ENCODE peak calls at places on chromosome 14, in four cellular contexts. G, H, N and F are unnamed samples.
A peak's percentile ranks its signal among the peaks of the same experiment; 100 is the strongest.

GRCh38 chr14:54766276-54767138 is 136.1 kb downstream of the GCH1 start:
- DNase-seq in G (no peak), H (no peak), N (no peak), F (no peak)

GRCh38 chr14:23361320-23361719 is 3.7 kb downstream of the EFS start:
- DNase-seq in G (no peak), H (peak; percentile 10), N (no peak), F (no peak)

GRCh38 chr14:96408608-96409007 is 16.7 kb downstream of the AK7 start:
- DNase-seq in G (no peak), H (no peak), N (no peak), F (no peak)

GRCh38 chr14:29643415-29644206 is 284.0 kb downstream of the PRKD1 start:
- DNase-seq in G (no peak), H (no peak), N (no peak), F (no peak)

GRCh38 chr14:72500234-72500838 is 393.6 kb downstream of the DPF3 start:
- DNase-seq in G (no peak), H (no peak), N (no peak), F (no peak)

GRCh38 chr14:22536853-22537338 is 52.1 kb downstream of the DAD1 start:
- DNase-seq in G (peak; percentile 81), H (no peak), N (peak; percentile 88), F (peak; percentile 98)

GRCh38 chr14:59981564-59981963 is 61.6 kb downstream of the LRRC9 start:
- DNase-seq in G (no peak), H (no peak), N (no peak), F (no peak)

GRCh38 chr14:80974338-80975078 is 19.1 kb downstream of the TSHR start:
- DNase-seq in G (no peak), H (no peak), N (peak; percentile 3), F (no peak)

GRCh38 chr14:106209745-106210144 is 683.4 kb downstream of the TMEM121 start:
- DNase-seq in G (peak; percentile 69), H (no peak), N (no peak), F (no peak)

GRCh38 chr14:57871487-57872080 is 5.7 kb upstream of the SLC35F4 start:
- DNase-seq in G (no peak), H (no peak), N (peak; percentile 34), F (no peak)

GRCh38 chr14:20489093-20489994 is 16.0 kb upstream of the RNASE10 start:
- DNase-seq in G (peak; percentile 56), H (no peak), N (no peak), F (no peak)

GRCh38 chr14:22039938-22040780 is 366.5 kb upstream of the OR4E1 start:
- DNase-seq in G (peak; percentile 53), H (no peak), N (peak; percentile 20), F (no peak)

GRCh38 chr14:71492346-71492745 is 439.9 kb upstream of the RGS6 start:
- DNase-seq in G (no peak), H (no peak), N (no peak), F (no peak)

GRCh38 chr14:77862154-77862783 is 62.4 kb downstream of the ADCK1 start:
- DNase-seq in G (peak; percentile 83), H (peak; percentile 71), N (peak; percentile 80), F (peak; percentile 80)

GRCh38 chr14:64708148-64709004 is 4.2 kb downstream of the PLEKHG3 start:
- DNase-seq in G (peak; percentile 66), H (peak; percentile 53), N (peak; percentile 87), F (peak; percentile 97)

GRCh38 chr14:59225281-59225680 is 36.8 kb downstream of the DAAM1 start:
- DNase-seq in G (no peak), H (no peak), N (no peak), F (no peak)

GRCh38 chr14:30053103-30053502 is 125.5 kb upstream of the PRKD1 start:
- DNase-seq in G (no peak), H (no peak), N (no peak), F (no peak)

GRCh38 chr14:24690492-24690891 is 56.5 kb upstream of the GZMB start:
- DNase-seq in G (no peak), H (no peak), N (no peak), F (no peak)

GRCh38 chr14:23528555-23528954 is 23.0 kb downstream of the ZFHX2 start:
- DNase-seq in G (no peak), H (no peak), N (no peak), F (no peak)

GRCh38 chr14:35878272-35879140 is 52.4 kb downstream of the BRMS1L start:
- DNase-seq in G (no peak), H (no peak), N (peak; percentile 61), F (no peak)

GRCh38 chr14:98138666-98139065 is 1133.3 kb downstream of the BCL11B start:
- DNase-seq in G (peak; percentile 84), H (no peak), N (peak; percentile 55), F (no peak)

GRCh38 chr14:65791551-65791981 is 379.0 kb downstream of the FUT8 start:
- DNase-seq in G (no peak), H (no peak), N (no peak), F (no peak)

GRCh38 chr14:100533647-100534485 is 53.4 kb downstream of the BEGAIN start:
- DNase-seq in G (peak; percentile 39), H (peak; percentile 93), N (no peak), F (peak; percentile 75)

GRCh38 chr14:35341454-35342159 is 49.4 kb downstream of the PSMA6 start:
- DNase-seq in G (no peak), H (peak; percentile 99), N (peak; percentile 85), F (peak; percentile 94)

GRCh38 chr14:62897057-62897456 is 148.2 kb downstream of the KCNH5 start:
- DNase-seq in G (no peak), H (no peak), N (no peak), F (no peak)

GRCh38 chr14:91228112-91229004 is 16.1 kb downstream of the GPR68 start:
- DNase-seq in G (peak; percentile 75), H (no peak), N (no peak), F (no peak)

GRCh38 chr14:77409131-77409533 is 14.2 kb downstream of the NOXRED1 start:
- DNase-seq in G (no peak), H (no peak), N (peak; percentile 37), F (no peak)

GRCh38 chr14:89125216-89125615 is 291.8 kb downstream of the FOXN3 start:
- DNase-seq in G (no peak), H (no peak), N (no peak), F (no peak)

GRCh38 chr14:25537846-25538455 is 488.0 kb upstream of the STXBP6 start:
- DNase-seq in G (no peak), H (peak; percentile 53), N (peak; percentile 68), F (no peak)

GRCh38 chr14:99179946-99180345 is 92.1 kb downstream of the BCL11B start:
- DNase-seq in G (no peak), H (no peak), N (no peak), F (peak; percentile 35)

GRCh38 chr14:95125156-95125555 is 32.2 kb downstream of the DICER1 start:
- DNase-seq in G (no peak), H (no peak), N (no peak), F (no peak)
- H3K4me1 ChIP-seq in G (no peaks in the 10 kb centered on the region), H (no peaks in the 10 kb centered on the region), N (no peaks in the 10 kb centered on the region), F (no peaks in the 10 kb centered on the region)

DNA sequence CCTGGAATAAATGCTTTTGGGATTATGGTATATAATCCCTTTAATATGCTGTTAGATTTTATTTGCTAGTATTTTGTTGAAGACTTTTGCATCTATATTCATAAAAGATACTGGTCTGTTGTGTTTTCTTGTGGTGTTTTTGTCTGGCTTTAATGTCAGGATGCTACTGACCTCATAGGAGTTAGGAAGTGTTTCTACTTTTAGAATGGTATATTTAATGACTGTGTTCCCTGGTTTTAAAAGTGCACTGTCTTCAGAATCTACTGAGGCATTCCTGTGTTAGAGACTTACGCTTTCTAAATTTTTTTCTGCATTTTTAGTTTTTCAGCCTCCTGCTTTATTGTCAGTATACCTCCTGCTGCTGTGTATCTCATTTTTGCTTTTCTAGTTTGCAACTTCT is 51.6 kb downstream of the ARHGAP5 start:
- DNase-seq in G (no peak), H (no peak), N (no peak), F (no peak)
- H3K27ac ChIP-seq in G (no peak overlapping the region), H (no peak overlapping the region), N (peak overlapping the region; percentile 8), F (peak overlapping the region; percentile 64)

DNA sequence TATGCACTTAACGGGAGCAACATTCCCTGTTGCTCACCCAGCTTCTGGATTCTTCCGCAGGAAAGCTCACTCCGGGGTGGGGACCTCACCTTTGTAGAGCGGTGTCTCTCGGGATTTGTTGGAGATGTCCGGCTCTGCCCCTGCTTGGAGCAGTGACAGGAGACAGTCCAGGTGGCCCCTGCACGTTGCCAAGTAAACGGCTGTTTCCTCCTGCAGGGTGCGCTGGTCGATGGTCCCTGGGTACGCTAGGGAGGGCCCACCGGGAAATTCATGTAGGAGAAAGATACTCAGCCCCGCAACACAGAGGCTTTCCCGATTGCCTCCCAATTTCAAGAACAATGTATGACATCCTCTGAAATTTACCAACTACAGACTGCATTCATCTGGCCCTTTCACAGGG is 23.1 kb downstream of the ASB2 start:
- DNase-seq in G (no peak), H (no peak), N (no peak), F (no peak)
- H3K4me1 ChIP-seq in G (peaks cover 49% of the 10 kb centered on the region), H (no peaks in the 10 kb centered on the region), N (no peaks in the 10 kb centered on the region), F (no peaks in the 10 kb centered on the region)

DNA sequence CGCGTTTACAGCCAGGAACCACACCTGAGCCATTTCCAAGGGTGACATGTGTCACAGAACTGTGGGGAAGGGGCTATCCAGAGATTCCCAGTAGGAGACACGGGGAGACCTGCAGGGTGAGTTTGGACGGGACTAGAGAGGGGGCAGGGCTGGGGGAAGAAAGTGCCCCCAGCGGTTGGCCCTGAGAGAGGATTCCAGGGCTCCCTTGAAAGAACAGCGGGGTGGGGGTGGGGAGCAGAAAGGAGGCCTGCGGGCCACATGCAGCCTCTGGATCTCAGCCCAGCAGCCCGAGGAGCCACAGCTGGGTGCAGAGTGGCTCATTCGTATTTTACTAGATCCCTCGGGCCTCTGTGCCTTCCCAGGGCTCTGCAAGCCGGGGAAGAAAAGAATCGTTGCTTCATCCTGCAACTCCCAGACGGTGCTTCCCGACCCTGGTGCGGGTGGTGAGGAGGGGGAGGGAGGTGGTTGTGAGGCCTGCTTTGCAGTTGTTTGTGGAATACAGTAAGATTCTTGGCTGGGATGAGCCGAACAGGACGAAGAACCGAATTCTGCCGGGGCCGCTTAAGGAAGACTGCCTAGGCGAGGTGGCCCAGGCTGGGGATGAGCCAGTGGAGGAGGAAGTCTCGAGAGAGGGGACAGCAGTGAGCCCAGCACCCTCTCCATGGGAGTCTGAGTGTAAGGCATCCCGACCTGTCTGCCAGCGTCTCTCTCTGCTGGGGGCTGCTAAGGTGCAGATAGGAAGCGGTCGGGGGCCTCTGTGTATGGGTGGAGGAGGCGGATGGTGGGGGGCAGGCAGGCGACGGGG is 36.1 kb upstream of the ANKRD9 start:
- DNase-seq in G (no peak), H (no peak), N (peak; percentile 72), F (no peak)
- H3K27ac ChIP-seq in G (no peak overlapping the region), H (no peak overlapping the region), N (peak overlapping the region; percentile 97), F (no peak overlapping the region)